ENCODE peak calls at places on chromosome 15, in ten cellular contexts. N is fibroblast of lung, M is hepatocyte, K is H9, O is endothelial cell of umbilical vein, P is HCT116, I is mesenchymal stem cell, V is GM23338, D is mesendoderm, H is IMR-90. X is an unnamed sample.

GRCh38 chr15:23857028-23857641 is 170.0 kb upstream of the NDN start:
- DNase-seq in D (peak), O (peak), H (peak), N (peak), K (peak), I (peak), P (no peak), V (peak), M (peak), X (no peak)

GRCh38 chr15:31261266-31262142 is 65.1 kb upstream of the KLF13 start:
- DNase-seq in K (peak), P (no peak), N (no peak), H (no peak), M (no peak), I (no peak), O (no peak), D (no peak), V (no peak), X (no peak)

GRCh38 chr15:68489426-68489825 is 57.5 kb upstream of the ITGA11 start:
- DNase-seq in H (no peak), P (no peak), M (no peak), K (peak), V (no peak), D (no peak), O (no peak), I (no peak), N (no peak), X (peak)

GRCh38 chr15:74141591-74141990 is 11.2 kb downstream of the ISLR2 start:
- DNase-seq in I (no peak), M (no peak), P (no peak), H (no peak), N (no peak), K (no peak), D (no peak), V (no peak), O (no peak), X (no peak)

GRCh38 chr15:52217186-52217585 is 26.0 kb upstream of the GNB5 start:
- DNase-seq in I (no peak), K (peak), D (peak), M (no peak), O (no peak), P (no peak), N (no peak), H (no peak), V (peak), X (no peak)

GRCh38 chr15:25250906-25251622 is 187.8 kb downstream of the UBE3A start:
- DNase-seq in V (no peak), N (no peak), D (no peak), H (no peak), O (no peak), P (no peak), M (peak), K (peak), I (no peak), X (no peak)

GRCh38 chr15:56824174-56824573 is 90.9 kb upstream of the ZNF280D start:
- DNase-seq in N (peak), O (no peak), K (no peak), M (no peak), P (no peak), D (no peak), I (no peak), H (no peak), V (no peak), X (peak)

GRCh38 chr15:68372291-68372811 is 59.6 kb downstream of the ITGA11 start:
- DNase-seq in V (peak), K (peak), N (peak), H (no peak), O (peak), M (no peak), I (no peak), P (peak), D (peak), X (peak)

GRCh38 chr15:90086868-90087268 is 15.4 kb downstream of the IDH2 start:
- DNase-seq in O (peak), K (peak), D (peak), V (peak), H (peak), P (no peak), M (no peak), I (peak), N (peak), X (no peak)

GRCh38 chr15:70094690-70095311 is 2.9 kb downstream of the TLE3 start:
- DNase-seq in H (no peak), D (no peak), K (no peak), V (no peak), P (no peak), O (peak), I (peak), N (peak), M (peak), X (no peak)

GRCh38 chr15:70096975-70097336 is 761 bp downstream of the TLE3 start:
- DNase-seq in N (no peak), M (peak), H (no peak), O (no peak), P (no peak), V (no peak), K (no peak), I (no peak), D (no peak), X (no peak)

GRCh38 chr15:70096215-70096974 is 1.3 kb downstream of the TLE3 start:
- DNase-seq in V (no peak), O (peak), M (peak), I (peak), H (peak), K (no peak), D (peak), P (no peak), N (peak), X (no peak)

GRCh38 chr15:70093481-70094309 is 4.0 kb downstream of the TLE3 start:
- DNase-seq in P (no peak), H (no peak), I (peak), O (peak), K (peak), D (peak), N (peak), M (peak), V (peak), X (no peak)

GRCh38 chr15:70095387-70096214 is 2.1 kb downstream of the TLE3 start:
- DNase-seq in O (peak), M (peak), H (no peak), K (peak), I (peak), P (no peak), N (no peak), V (peak), D (peak), X (no peak)
- H3K4me2 ChIP-seq in O (peak), M (peak), H (peak), K (peak), I (peak), P (peak), N (peak), V (peak), D (peak), X (peak)

DNA sequence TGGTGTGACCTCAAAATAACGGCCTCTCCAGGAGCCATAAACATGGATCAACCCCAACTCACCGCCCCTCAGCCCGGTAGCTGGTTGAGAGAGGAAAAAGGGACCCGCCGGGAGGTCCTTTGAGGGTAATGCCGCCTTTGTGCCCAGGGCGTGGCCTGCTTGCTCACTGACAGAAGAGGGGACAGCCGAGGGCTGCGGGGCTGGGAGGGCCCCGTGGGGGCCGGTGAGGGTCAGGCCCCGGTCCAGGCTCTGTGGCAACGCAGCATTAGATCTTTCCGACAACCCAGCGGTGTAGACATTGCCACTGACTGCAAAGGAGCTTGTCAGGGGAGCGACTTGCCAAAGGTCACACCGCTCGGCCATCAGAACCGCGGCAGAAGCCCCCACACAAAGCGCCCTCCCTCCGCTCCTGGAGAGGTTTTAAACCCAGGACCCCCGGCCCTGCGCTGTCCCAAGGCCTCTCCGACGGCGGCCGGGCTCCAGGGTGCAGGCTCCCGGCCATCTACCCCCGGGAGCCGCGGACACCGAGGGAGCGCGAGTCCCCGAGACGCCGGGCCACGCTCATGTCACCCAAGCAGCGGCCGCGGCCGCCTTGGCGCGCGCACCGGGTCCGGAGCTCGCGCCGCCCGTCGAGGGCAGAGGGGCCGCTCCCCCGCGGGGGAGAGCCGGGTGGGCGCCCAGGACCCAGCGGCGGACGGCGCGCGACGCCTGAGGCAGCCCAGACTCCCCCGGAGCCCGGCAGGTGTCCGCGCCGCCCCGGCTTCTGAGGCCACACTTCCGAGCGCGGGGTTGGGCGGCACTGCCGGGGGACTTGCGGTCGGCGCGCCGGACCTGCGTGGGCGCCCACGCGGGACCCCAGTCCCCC is 975 bp downstream of the PCSK6 start:
- DNase-seq in H (no peak), O (no peak), D (no peak), P (no peak), I (no peak), K (no peak), M (peak), N (no peak), V (peak), X (no peak)
- H3K4me2 ChIP-seq in H (no peak), O (no peak), D (peak), P (peak), I (no peak), K (peak), M (peak), N (no peak), V (peak), X (peak)

GRCh38 chr15:64369078-64369607 is 12.1 kb downstream of the PCLAF start:
- DNase-seq in P (no peak), K (no peak), N (peak), O (no peak), H (peak), I (peak), D (no peak), M (no peak), V (no peak), X (no peak)
- H3K4me2 ChIP-seq in P (no peak), K (no peak), N (no peak), O (no peak), H (no peak), I (no peak), D (no peak), M (no peak), V (no peak), X (no peak)

GRCh38 chr15:40072216-40072990 is 33.4 kb upstream of the SRP14 start:
- DNase-seq in N (no peak), M (no peak), V (peak), D (no peak), H (no peak), I (no peak), K (peak), O (peak), P (no peak), X (no peak)

GRCh38 chr15:40070608-40071218 is 31.7 kb upstream of the SRP14 start:
- DNase-seq in N (no peak), V (no peak), O (no peak), I (no peak), P (no peak), H (no peak), M (no peak), K (no peak), D (no peak), X (no peak)

GRCh38 chr15:40069178-40070165 is 30.5 kb upstream of the SRP14 start:
- DNase-seq in P (peak), I (no peak), O (peak), D (peak), M (peak), H (no peak), K (peak), N (peak), V (peak), X (no peak)

GRCh38 chr15:40067921-40068624 is 29.1 kb upstream of the SRP14 start:
- DNase-seq in M (no peak), P (no peak), N (no peak), K (no peak), V (no peak), O (no peak), H (no peak), D (no peak), I (no peak), X (no peak)

DNA sequence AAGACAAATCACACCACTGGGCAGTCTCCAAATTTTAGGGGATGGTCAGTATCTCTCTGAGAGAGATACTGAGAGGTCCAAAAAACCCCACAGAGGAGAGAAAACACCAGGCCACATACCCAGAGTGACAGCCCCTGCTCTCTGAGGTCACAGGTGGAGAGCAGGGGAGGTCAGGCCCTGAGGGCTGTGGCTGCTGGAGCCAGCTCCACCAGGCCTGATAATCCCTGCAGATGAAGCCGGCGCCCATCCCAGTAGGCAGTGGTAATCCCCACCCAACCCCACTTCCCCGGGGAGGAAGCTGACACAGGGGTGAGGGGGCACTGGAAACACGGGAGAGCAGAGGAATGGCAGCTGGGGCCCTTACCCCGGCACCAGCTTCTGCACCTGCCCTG is 31.2 kb upstream of the SRP14 start:
- DNase-seq in P (no peak), V (no peak), D (no peak), I (no peak), O (no peak), H (no peak), K (no peak), N (no peak), M (no peak), X (no peak)
- H3K4me2 ChIP-seq in P (no peak), V (no peak), D (no peak), I (no peak), O (no peak), H (no peak), K (no peak), N (no peak), M (no peak), X (no peak)

GRCh38 chr15:60115579-60116415 is 111.7 kb downstream of the FOXB1 start:
- DNase-seq in P (no peak), O (no peak), I (peak), H (peak), M (no peak), D (peak), N (peak), V (no peak), K (no peak), X (peak)
- H3K4me2 ChIP-seq in P (no peak), O (no peak), I (no peak), H (no peak), M (no peak), D (no peak), N (no peak), V (peak), K (no peak), X (peak)

DNA sequence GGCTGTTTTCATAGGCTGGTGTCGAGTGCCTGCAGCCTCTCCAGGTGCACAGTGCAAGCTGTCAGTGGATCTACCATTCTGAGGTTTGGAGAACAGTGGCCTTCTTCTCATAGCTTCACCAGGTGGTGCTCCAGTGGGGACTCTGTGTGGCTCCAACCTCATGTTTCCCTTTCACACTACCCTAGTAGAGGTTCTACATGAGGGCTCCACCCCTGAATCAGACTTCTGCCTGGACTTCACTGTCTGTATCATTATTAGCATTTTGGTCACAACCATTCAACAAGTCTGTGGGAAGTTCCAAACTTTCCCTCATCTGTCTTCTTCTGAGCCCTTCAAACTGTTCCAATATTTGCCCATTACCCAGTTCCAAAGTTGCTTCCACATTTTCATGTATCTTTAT is 1003.7 kb downstream of the MCTP2 start:
- DNase-seq in M (no peak), K (no peak), H (no peak), D (peak), N (no peak), O (no peak), V (no peak), P (no peak), I (no peak), X (no peak)
- H3K4me2 ChIP-seq in M (no peak), K (no peak), H (no peak), D (no peak), N (no peak), O (no peak), V (no peak), P (no peak), I (no peak), X (no peak)

X was measured in astrocyte.